ENCODE peak calls at places on chromosomes 1 and 21, in five cellular contexts. I is coronary artery; V is IMR-90; Z is fibroblast of lung; O is naive thymus-derived CD4-positive, alpha-beta T cell. J is an unnamed sample.

GRCh38 chr1:177848577-177848976 is 121.3 kb downstream of the SEC16B start:
- DNase-seq in Z (peak), I (no peak), O (no peak), V (peak), J (no peak)

GRCh38 chr1:68815632-68816031 is 318.8 kb upstream of the DEPDC1 start:
- DNase-seq in O (no peak), Z (no peak), I (no peak), V (no peak), J (no peak)

GRCh38 chr1:195439661-195440060 is 1168.6 kb downstream of the KCNT2 start:
- DNase-seq in V (no peak), Z (no peak), O (no peak), I (no peak), J (no peak)

GRCh38 chr1:91712981-91713841 is 172.7 kb downstream of the TGFBR3 start:
- DNase-seq in O (no peak), V (peak), I (no peak), Z (peak), J (no peak)

GRCh38 chr1:165143437-165144065 is 213.0 kb downstream of the LMX1A start:
- DNase-seq in O (no peak), I (no peak), Z (no peak), V (no peak), J (no peak)

GRCh38 chr1:59317343-59317742 is 20.4 kb downstream of the FGGY start:
- DNase-seq in O (no peak), I (no peak), Z (no peak), V (no peak), J (no peak)

GRCh38 chr1:151720974-151721787 is at the start of gene RIIAD1:
- DNase-seq in O (peak), V (no peak), I (no peak), Z (peak), J (no peak)

GRCh38 chr1:3712573-3713535 is 39.4 kb upstream of the CCDC27 start:
- DNase-seq in V (no peak), O (no peak), I (no peak), Z (no peak), J (no peak)

GRCh38 chr1:174465855-174466254 is 18.1 kb downstream of the GPR52 start:
- DNase-seq in O (no peak), V (no peak), Z (no peak), I (no peak), J (no peak)

GRCh38 chr1:46767649-46768282 is 31.1 kb upstream of the CYP4B1 start:
- DNase-seq in I (no peak), Z (no peak), V (no peak), O (no peak), J (no peak)

GRCh38 chr1:115118086-115118485 is 28.8 kb upstream of the TSPAN2 start:
- DNase-seq in O (no peak), V (no peak), Z (no peak), I (no peak), J (no peak)

GRCh38 chr1:87024936-87025537 is 110.6 kb downstream of the HS2ST1 start:
- DNase-seq in V (peak), I (no peak), Z (peak), O (no peak), J (no peak)

GRCh38 chr1:6121021-6121421 is 59.1 kb downstream of the CHD5 start:
- DNase-seq in O (no peak), I (no peak), Z (no peak), V (no peak), J (no peak)

GRCh38 chr1:233025566-233025965 is 75.2 kb downstream of the NTPCR start:
- DNase-seq in Z (peak), O (no peak), I (no peak), V (peak), J (no peak)

GRCh38 chr1:20867847-20868246 is 80.7 kb upstream of the HP1BP3 start:
- DNase-seq in I (no peak), Z (no peak), V (peak), O (no peak), J (no peak)

GRCh38 chr1:248815407-248816034 is 10.2 kb downstream of the SH3BP5L start:
- DNase-seq in Z (no peak), V (no peak), I (no peak), O (no peak), J (no peak)

GRCh38 chr1:150650193-150650592 is 20.8 kb upstream of the ENSA start:
- DNase-seq in I (no peak), V (peak), O (no peak), Z (peak), J (no peak)

GRCh38 chr1:88683516-88683847 is 591 bp upstream of the PKN2 start:
- DNase-seq in Z (peak), V (peak), O (no peak), I (no peak), J (no peak)

GRCh38 chr1:86233406-86233805 is 76.8 kb upstream of the COL24A1 start:
- DNase-seq in Z (no peak), I (no peak), V (no peak), O (no peak), J (no peak)

GRCh38 chr1:101215363-101216011 is 21.3 kb upstream of the S1PR1 start:
- DNase-seq in V (no peak), Z (no peak), I (no peak), O (no peak), J (no peak)

GRCh38 chr21:19224090-19224489 is 820.5 kb upstream of the TMPRSS15 start:
- DNase-seq in Z (no peak), O (no peak), V (no peak), I (no peak), J (no peak)

GRCh38 chr1:248821101-248821500 is 4.6 kb downstream of the SH3BP5L start:
- DNase-seq in O (no peak), V (peak), Z (peak), I (peak), J (no peak)

GRCh38 chr1:62325696-62326095 is 6.5 kb upstream of the KANK4 start:
- DNase-seq in V (no peak), I (no peak), Z (peak), O (no peak), J (no peak)

GRCh38 chr21:43287111-43287973 is 118.5 kb downstream of the CRYAA start:
- DNase-seq in O (peak), Z (no peak), I (no peak), V (no peak), J (no peak)

GRCh38 chr1:7705048-7705907 is 65.8 kb upstream of the VAMP3 start:
- DNase-seq in Z (no peak), I (no peak), V (no peak), O (peak), J (peak)

GRCh38 chr1:6188466-6188865 is 8.3 kb upstream of the CHD5 start:
- DNase-seq in Z (no peak), I (no peak), O (no peak), V (no peak), J (no peak)

GRCh38 chr1:244214009-244214967 is 163.2 kb downstream of the ZBTB18 start:
- DNase-seq in Z (peak), O (no peak), I (no peak), V (peak), J (no peak)

GRCh38 chr1:25695991-25696330 is 79.4 kb downstream of the MAN1C1 start:
- DNase-seq in O (no peak), Z (peak), I (no peak), V (peak), J (peak)

DNA sequence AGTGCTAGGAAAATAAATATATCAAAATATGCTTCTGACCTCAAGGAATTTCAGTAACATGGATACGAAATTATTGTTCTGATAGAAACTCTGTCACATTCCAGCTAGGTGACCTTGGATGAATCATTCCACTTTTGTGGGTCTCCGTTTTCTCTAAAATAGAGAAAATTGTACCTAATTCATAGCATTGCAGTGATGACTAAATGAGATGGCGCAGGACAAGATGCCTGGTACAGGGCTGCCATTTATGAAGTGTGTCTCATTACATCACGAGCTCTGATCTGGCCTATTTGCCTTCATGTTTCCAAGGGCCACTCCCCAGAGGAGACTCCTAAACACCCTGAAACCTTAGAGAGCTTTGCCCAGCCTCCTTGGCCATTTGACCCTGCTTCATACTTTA is 480.0 kb upstream of the USP24 start:
- DNase-seq in O (no peak), V (no peak), Z (peak), I (no peak), J (no peak)
- H3K27ac ChIP-seq in O (no peak), V (peak), Z (peak), I (no peak), J (no peak)

GRCh38 chr1:236052227-236052993 is 12.5 kb downstream of the NID1 start:
- DNase-seq in V (no peak), I (no peak), Z (no peak), O (no peak), J (no peak)
- H3K27ac ChIP-seq in V (no peak), I (no peak), Z (no peak), O (no peak), J (no peak)

GRCh38 chr1:33348676-33349080 is 27.8 kb upstream of the A3GALT2 start:
- DNase-seq in Z (no peak), I (peak), V (no peak), O (no peak), J (no peak)

GRCh38 chr1:33347650-33347992 is 26.7 kb upstream of the A3GALT2 start:
- DNase-seq in O (no peak), Z (peak), V (peak), I (peak), J (no peak)

GRCh38 chr1:33349081-33349759 is 28.3 kb upstream of the A3GALT2 start:
- DNase-seq in V (no peak), O (peak), I (peak), Z (peak), J (no peak)

GRCh38 chr1:33348194-33348593 is 27.3 kb upstream of the A3GALT2 start:
- DNase-seq in Z (peak), O (no peak), I (peak), V (peak), J (no peak)

GRCh38 chr1:33346921-33347649 is 26.2 kb upstream of the A3GALT2 start:
- DNase-seq in Z (peak), I (peak), O (no peak), V (peak), J (no peak)
- H3K27ac ChIP-seq in Z (peak), I (peak), O (no peak), V (peak), J (peak)

GRCh38 chr1:117562581-117563491 is 43.0 kb upstream of the TENT5C start:
- DNase-seq in I (no peak), V (no peak), Z (no peak), O (no peak), J (no peak)
- H3K27ac ChIP-seq in I (no peak), V (no peak), Z (no peak), O (no peak), J (no peak)

GRCh38 chr1:39836595-39837110 is 46.7 kb downstream of the TRIT1 start:
- DNase-seq in I (no peak), O (no peak), Z (no peak), V (no peak), J (no peak)

GRCh38 chr1:39835110-39835509 is 46.4 kb upstream of the BMP8B start:
- DNase-seq in O (no peak), V (no peak), I (no peak), Z (no peak), J (no peak)

GRCh38 chr1:39833121-39833520 is 44.5 kb upstream of the BMP8B start:
- DNase-seq in Z (peak), V (peak), O (no peak), I (no peak), J (no peak)

GRCh38 chr1:39833616-39834015 is 45.0 kb upstream of the BMP8B start:
- DNase-seq in Z (no peak), I (no peak), V (no peak), O (no peak), J (no peak)

GRCh38 chr1:39835935-39836594 is 47.2 kb downstream of the TRIT1 start:
- DNase-seq in I (no peak), O (no peak), Z (no peak), V (no peak), J (no peak)
- H3K27ac ChIP-seq in I (no peak), O (no peak), Z (no peak), V (no peak), J (no peak)

GRCh38 chr21:45991606-45992301 is 10.2 kb downstream of the COL6A1 start:
- DNase-seq in O (no peak), I (peak), Z (no peak), V (no peak), J (no peak)
- H3K27ac ChIP-seq in O (no peak), I (peak), Z (peak), V (peak), J (no peak)

GRCh38 chr1:51559501-51559900 is 40.4 kb upstream of the EPS15 start:
- DNase-seq in O (no peak), V (no peak), Z (no peak), I (no peak), J (no peak)
- H3K27ac ChIP-seq in O (no peak), V (no peak), Z (no peak), I (no peak), J (no peak)

GRCh38 chr1:110393286-110393685 is 2.5 kb upstream of the SLC16A4 start:
- DNase-seq in I (no peak), O (no peak), Z (no peak), V (no peak), J (no peak)

GRCh38 chr1:110390692-110391232 is at the start of gene SLC16A4:
- DNase-seq in O (no peak), V (peak), Z (peak), I (no peak), J (no peak)

GRCh38 chr1:110387048-110387748 is 3.6 kb downstream of the SLC16A4 start:
- DNase-seq in Z (no peak), I (no peak), V (no peak), O (no peak), J (no peak)

GRCh38 chr1:110393691-110394564 is 3.1 kb upstream of the SLC16A4 start:
- DNase-seq in O (no peak), I (no peak), Z (peak), V (peak), J (no peak)

GRCh38 chr1:110390096-110390495 is 730 bp downstream of the SLC16A4 start:
- DNase-seq in Z (peak), V (peak), I (no peak), O (no peak), J (no peak)
- H3K27ac ChIP-seq in Z (peak), V (peak), I (peak), O (no peak), J (no peak)

GRCh38 chr1:245587435-245588105 is 432.8 kb downstream of the KIF26B start:
- DNase-seq in I (peak), Z (peak), O (no peak), V (no peak), J (no peak)

GRCh38 chr1:245583081-245583480 is 428.3 kb downstream of the KIF26B start:
- DNase-seq in O (no peak), I (no peak), Z (peak), V (peak), J (no peak)

GRCh38 chr1:245588250-245588649 is 433.5 kb downstream of the KIF26B start:
- DNase-seq in O (no peak), Z (no peak), I (peak), V (no peak), J (no peak)

GRCh38 chr1:245583575-245584330 is 429.0 kb downstream of the KIF26B start:
- DNase-seq in Z (peak), O (no peak), V (no peak), I (no peak), J (no peak)

DNA sequence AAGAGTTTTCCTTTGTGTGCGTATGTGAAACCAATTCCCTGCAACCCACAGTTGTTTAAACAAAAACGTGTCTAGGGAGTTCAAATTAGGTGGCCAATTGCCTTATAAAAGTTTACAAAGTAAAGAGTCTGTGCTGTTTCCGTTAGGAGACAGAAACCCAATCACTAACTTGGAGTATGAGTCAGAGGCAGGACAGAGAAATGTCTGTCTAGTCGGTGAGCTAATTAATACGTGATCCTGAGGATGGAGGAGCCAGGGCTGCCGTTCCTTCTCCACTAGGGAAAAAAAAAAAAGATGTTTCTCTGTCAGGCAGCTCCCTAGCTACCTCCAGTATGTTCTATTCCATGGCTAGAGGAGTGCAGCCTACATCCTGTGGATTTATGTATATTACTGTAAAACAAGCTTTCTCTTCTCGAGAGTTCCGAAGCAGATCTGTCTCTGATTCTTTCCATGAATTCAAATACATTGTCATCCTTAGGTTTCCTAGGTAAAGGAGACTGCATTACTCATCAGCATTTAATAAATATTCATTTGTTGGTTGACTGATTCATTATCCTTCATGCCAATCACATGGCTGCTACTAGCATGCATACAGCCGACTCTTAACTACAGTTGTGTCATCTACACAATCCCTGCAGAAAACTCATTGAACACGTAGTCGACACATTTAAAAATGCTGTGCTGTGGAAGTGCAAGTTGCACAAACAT is 430.6 kb downstream of the KIF26B start:
- DNase-seq in O (no peak), V (peak), I (no peak), Z (peak), J (no peak)
- H3K27ac ChIP-seq in O (no peak), V (no peak), I (no peak), Z (no peak), J (no peak)

DNA sequence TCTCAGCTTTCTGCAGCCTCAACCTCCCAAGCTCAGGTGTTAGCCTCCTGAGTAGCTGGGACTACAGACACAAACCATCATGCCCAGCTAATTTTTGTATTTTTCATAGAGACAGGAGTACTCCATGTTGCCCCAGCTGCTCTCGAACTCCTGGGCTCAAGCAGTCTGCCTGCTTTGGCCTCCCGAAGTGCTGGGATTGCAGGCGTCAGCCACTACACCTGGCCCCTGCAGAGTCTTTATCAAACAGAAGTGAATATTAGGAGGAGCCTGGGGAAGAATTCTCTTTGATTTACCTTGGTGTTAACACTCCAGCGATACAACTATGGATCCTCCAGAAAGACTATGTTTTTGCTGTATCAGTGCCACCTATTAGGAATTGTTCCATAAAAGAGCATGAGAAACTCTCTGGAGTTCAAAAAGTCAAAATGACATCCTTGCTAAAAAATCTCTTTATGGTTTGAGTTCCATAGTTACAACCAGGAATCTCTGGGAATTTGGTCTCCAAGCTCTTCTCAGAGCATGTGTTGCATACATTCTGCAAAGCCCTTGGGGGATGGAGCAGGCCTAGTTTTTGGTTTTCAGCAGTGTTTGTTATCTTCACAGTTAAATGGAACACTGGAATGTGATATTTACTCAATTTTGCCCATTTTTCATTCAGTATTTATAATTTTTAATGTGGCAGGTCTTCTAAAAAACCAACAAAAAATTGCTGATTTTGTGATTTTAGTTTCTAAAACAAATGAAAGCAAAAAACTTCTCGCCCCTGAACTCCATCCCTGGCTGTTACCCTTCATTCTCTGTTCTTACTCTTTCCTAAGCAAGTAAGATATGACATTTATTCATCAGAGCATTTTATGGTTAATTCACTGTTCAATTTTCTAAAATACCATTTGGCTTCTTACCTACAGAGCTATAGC is 77.3 kb downstream of the OLFML2B start:
- DNase-seq in I (no peak), V (peak), O (no peak), Z (peak), J (no peak)
- H3K27ac ChIP-seq in I (no peak), V (no peak), O (no peak), Z (peak), J (no peak)